ENCODE peak calls at places on chromosome 14, in seven cellular contexts. H is mucosa of descending colon; E is HFF-Myc; C is uterus; T is CD8-positive, alpha-beta T cell; U is gastrocnemius medialis; D is lung. F is an unnamed sample.

GRCh38 chr14:38074091-38074490 is 133.6 kb upstream of the SSTR1 start:
- DNase-seq in H (no peak), E (no peak), C (no peak), T (no peak), U (no peak), D (no peak), F (no peak)

GRCh38 chr14:96616168-96616681 is 114.0 kb downstream of the PAPOLA start:
- DNase-seq in H (no peak), E (no peak), C (no peak), T (no peak), U (no peak), D (no peak), F (no peak)

GRCh38 chr14:61466249-61466904 is 145.0 kb downstream of the PRKCH start:
- DNase-seq in H (no peak), E (no peak), C (peak), T (peak), U (peak), D (peak), F (no peak)

GRCh38 chr14:52553002-52553670 is 500 bp downstream of the GPR137C start:
- DNase-seq in H (peak), E (no peak), C (peak), T (peak), U (peak), D (no peak), F (peak)

GRCh38 chr14:96176811-96177211 is 27.8 kb upstream of the BDKRB2 start:
- DNase-seq in H (no peak), E (peak), C (peak), T (no peak), U (peak), D (no peak), F (no peak)

GRCh38 chr14:35991356-35991755 is 165.2 kb downstream of the BRMS1L start:
- DNase-seq in H (no peak), E (no peak), C (no peak), T (no peak), U (no peak), D (no peak), F (no peak)

GRCh38 chr14:39006721-39007410 is 96.2 kb downstream of the SEC23A start:
- DNase-seq in H (no peak), E (no peak), C (no peak), T (no peak), U (no peak), D (no peak), F (no peak)

GRCh38 chr14:56797003-56797568 is 13.2 kb downstream of the OTX2 start:
- DNase-seq in H (no peak), E (no peak), C (no peak), T (no peak), U (no peak), D (no peak), F (no peak)

GRCh38 chr14:101017806-101018560 is 114.5 kb upstream of the RTL1 start:
- DNase-seq in H (no peak), E (no peak), C (no peak), T (peak), U (no peak), D (peak), F (no peak)

GRCh38 chr14:91835920-91836843 is 31.2 kb downstream of the TC2N start:
- DNase-seq in H (peak), E (no peak), C (peak), T (peak), U (peak), D (peak), F (peak)

GRCh38 chr14:42391146-42391821 is 784.6 kb downstream of the LRFN5 start:
- DNase-seq in H (no peak), E (no peak), C (no peak), T (no peak), U (no peak), D (no peak), F (no peak)

GRCh38 chr14:79278286-79278797 is 933.0 kb downstream of the DIO2 start:
- DNase-seq in H (peak), E (no peak), C (no peak), T (no peak), U (no peak), D (no peak), F (peak)

GRCh38 chr14:35858521-35859209 is 32.5 kb downstream of the BRMS1L start:
- DNase-seq in H (no peak), E (no peak), C (no peak), T (no peak), U (no peak), D (no peak), F (no peak)

GRCh38 chr14:35213143-35213788 is 78.9 kb upstream of the PSMA6 start:
- DNase-seq in H (no peak), E (no peak), C (no peak), T (no peak), U (no peak), D (no peak), F (no peak)

GRCh38 chr14:77133718-77134338 is 7.8 kb downstream of the ZDHHC22 start:
- DNase-seq in H (peak), E (peak), C (no peak), T (peak), U (no peak), D (peak), F (peak)

GRCh38 chr14:22541721-22542120 is 47.3 kb downstream of the DAD1 start:
- DNase-seq in H (no peak), E (no peak), C (no peak), T (no peak), U (no peak), D (no peak), F (no peak)

GRCh38 chr14:64209428-64210165 is 84.6 kb downstream of the ESR2 start:
- DNase-seq in H (peak), E (no peak), C (peak), T (no peak), U (peak), D (peak), F (peak)

GRCh38 chr14:23572841-23573240 is 5.2 kb upstream of the AP1G2 start:
- DNase-seq in H (no peak), E (no peak), C (no peak), T (peak), U (peak), D (no peak), F (no peak)

GRCh38 chr14:98114122-98114895 is 1157.7 kb downstream of the BCL11B start:
- DNase-seq in H (no peak), E (no peak), C (no peak), T (no peak), U (no peak), D (no peak), F (no peak)

GRCh38 chr14:100142073-100143040 is 17.1 kb downstream of the DEGS2 start:
- DNase-seq in H (peak), E (no peak), C (no peak), T (no peak), U (no peak), D (peak), F (no peak)

GRCh38 chr14:61322799-61323290 is 1.5 kb downstream of the PRKCH start:
- DNase-seq in H (no peak), E (no peak), C (no peak), T (peak), U (no peak), D (peak), F (no peak)

GRCh38 chr14:29320261-29320660 is 553.7 kb downstream of the FOXG1 start:
- DNase-seq in H (no peak), E (no peak), C (no peak), T (no peak), U (no peak), D (no peak), F (no peak)

GRCh38 chr14:68865542-68865941 is 72.7 kb upstream of the ZFP36L1 start:
- DNase-seq in H (no peak), E (no peak), C (no peak), T (no peak), U (no peak), D (no peak), F (no peak)

GRCh38 chr14:54722791-54723432 is 156.0 kb downstream of the SAMD4A start:
- DNase-seq in H (peak), E (no peak), C (no peak), T (no peak), U (no peak), D (no peak), F (no peak)

GRCh38 chr14:69772082-69773017 is 5.4 kb downstream of the SRSF5 start:
- DNase-seq in H (no peak), E (no peak), C (no peak), T (no peak), U (no peak), D (no peak), F (peak)

GRCh38 chr14:50362791-50363733 is 33.6 kb downstream of the CDKL1 start:
- DNase-seq in H (no peak), E (no peak), C (no peak), T (peak), U (no peak), D (no peak), F (no peak)

GRCh38 chr14:24838945-24839616 is 205.1 kb upstream of the GZMB start:
- DNase-seq in H (peak), E (no peak), C (no peak), T (no peak), U (no peak), D (no peak), F (peak)

GRCh38 chr14:90368946-90369721 is 27.7 kb upstream of the CALM1 start:
- DNase-seq in H (peak), E (peak), C (no peak), T (no peak), U (no peak), D (no peak), F (no peak)

GRCh38 chr14:71166434-71166833 is 259.2 kb downstream of the PCNX1 start:
- DNase-seq in H (peak), E (peak), C (no peak), T (no peak), U (no peak), D (no peak), F (no peak)

GRCh38 chr14:89386214-89386886 is 30.7 kb downstream of the FOXN3 start:
- DNase-seq in H (no peak), E (peak), C (no peak), T (no peak), U (peak), D (no peak), F (no peak)

GRCh38 chr14:53545217-53545616 is 392.1 kb upstream of the DDHD1 start:
- DNase-seq in H (no peak), E (no peak), C (no peak), T (no peak), U (no peak), D (no peak), F (no peak)

GRCh38 chr14:54632452-54632851 is 65.5 kb downstream of the SAMD4A start:
- DNase-seq in H (no peak), E (no peak), C (no peak), T (no peak), U (no peak), D (no peak), F (no peak)

GRCh38 chr14:62947291-62947690 is 98.0 kb downstream of the KCNH5 start:
- DNase-seq in H (no peak), E (no peak), C (no peak), T (no peak), U (no peak), D (no peak), F (no peak)

GRCh38 chr14:36665887-36666415 is 4.3 kb downstream of the PAX9 start:
- DNase-seq in H (no peak), E (no peak), C (no peak), T (no peak), U (no peak), D (no peak), F (no peak)

GRCh38 chr14:71238835-71239234 is 331.6 kb downstream of the PCNX1 start:
- DNase-seq in H (no peak), E (no peak), C (no peak), T (no peak), U (no peak), D (no peak), F (no peak)

GRCh38 chr14:22380511-22381455 is 208.2 kb downstream of the DAD1 start:
- DNase-seq in H (no peak), E (no peak), C (no peak), T (no peak), U (no peak), D (no peak), F (no peak)

DNA sequence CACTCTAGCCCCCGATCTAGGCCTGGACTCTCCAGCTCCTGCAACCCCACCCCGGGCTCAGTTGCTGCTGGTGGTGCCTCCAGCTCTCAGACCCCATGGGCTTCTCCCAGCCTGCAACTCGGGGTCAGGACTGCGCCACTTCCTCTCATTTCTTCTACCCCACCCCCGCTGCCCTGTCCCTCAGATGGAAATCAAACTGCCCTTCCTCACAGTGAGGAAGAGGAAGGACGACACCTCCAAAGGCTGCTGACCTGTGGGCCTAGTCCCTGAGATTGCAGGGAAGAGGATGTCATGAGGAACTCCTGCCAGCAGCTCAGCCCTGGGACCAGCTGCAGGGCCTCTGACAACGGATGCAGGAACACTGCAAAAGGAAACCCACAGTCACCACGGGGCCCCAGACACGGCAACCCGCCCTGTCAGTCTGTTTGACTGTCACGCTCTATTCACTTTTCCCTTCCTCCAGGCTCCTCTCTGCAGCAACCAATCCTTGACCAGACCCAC is 29.3 kb upstream of the PNMA1 start:
- DNase-seq in H (peak), E (no peak), C (no peak), T (peak), U (peak), D (peak), F (no peak)
- H3K4me3 ChIP-seq in H (no peak), E (no peak), C (no peak), T (peak), U (no peak), D (no peak), F (no peak)

GRCh38 chr14:21309238-21309636 is 29.4 kb downstream of the RPGRIP1 start:
- DNase-seq in H (no peak), E (no peak), C (no peak), T (no peak), U (no peak), D (no peak), F (no peak)

GRCh38 chr14:21309956-21310355 is 30.1 kb downstream of the RPGRIP1 start:
- DNase-seq in H (no peak), E (no peak), C (no peak), T (no peak), U (no peak), D (no peak), F (no peak)

GRCh38 chr14:21308479-21309237 is 28.8 kb downstream of the RPGRIP1 start:
- DNase-seq in H (peak), E (peak), C (peak), T (peak), U (peak), D (peak), F (peak)

GRCh38 chr14:21307641-21308040 is 27.8 kb downstream of the RPGRIP1 start:
- DNase-seq in H (no peak), E (no peak), C (no peak), T (no peak), U (no peak), D (no peak), F (no peak)

DNA sequence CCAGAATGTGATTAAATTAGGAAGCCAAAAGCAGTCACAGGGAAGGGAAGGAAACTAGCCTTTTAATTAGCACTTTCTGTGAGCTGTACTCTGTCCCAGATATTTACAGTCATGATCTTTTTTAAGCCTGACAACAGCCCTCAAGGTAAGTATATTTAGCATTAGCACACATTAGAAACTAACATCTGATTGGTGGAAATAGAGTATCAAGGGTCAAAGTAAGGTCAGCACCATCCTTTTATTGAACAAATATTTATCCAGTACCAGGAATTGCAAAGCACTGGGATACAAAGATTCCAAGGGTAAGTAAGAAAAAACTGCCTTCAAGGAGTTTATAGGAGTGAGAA is 28.2 kb downstream of the RPGRIP1 start:
- DNase-seq in H (no peak), E (no peak), C (no peak), T (no peak), U (no peak), D (no peak), F (no peak)
- H3K4me3 ChIP-seq in H (no peak), E (no peak), C (no peak), T (peak), U (peak), D (no peak), F (peak)

GRCh38 chr14:48563465-48563864 is 888.1 kb upstream of the MDGA2 start:
- DNase-seq in H (no peak), E (no peak), C (no peak), T (no peak), U (no peak), D (no peak), F (no peak)
- H3K4me3 ChIP-seq in H (no peak), E (no peak), C (no peak), T (no peak), U (no peak), D (no peak), F (no peak)

DNA sequence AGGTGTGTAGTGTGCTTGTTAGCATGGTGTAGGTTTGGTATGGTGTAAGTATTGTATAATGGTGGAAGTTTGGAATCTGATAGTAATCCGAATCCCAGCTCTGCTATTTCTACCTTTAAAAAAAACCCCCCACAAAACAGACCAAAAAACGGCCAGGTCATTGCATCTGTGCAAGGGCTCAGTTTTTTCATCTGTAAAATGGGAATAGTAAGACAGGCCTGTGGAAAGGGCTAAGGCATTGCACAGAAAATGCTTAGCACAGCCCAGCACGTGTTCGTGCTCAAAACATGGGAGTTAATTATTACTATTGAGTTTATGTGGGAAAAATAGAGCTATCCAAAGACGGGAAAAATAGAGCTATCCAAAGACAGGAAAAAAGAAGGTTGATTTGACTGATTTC is 126.6 kb upstream of the MAX start:
- DNase-seq in H (no peak), E (no peak), C (no peak), T (no peak), U (no peak), D (no peak), F (no peak)
- H3K4me3 ChIP-seq in H (no peak), E (no peak), C (no peak), T (no peak), U (no peak), D (no peak), F (no peak)

GRCh38 chr14:105168093-105168420 is 519 bp downstream of the JAG2 start:
- DNase-seq in H (no peak), E (no peak), C (no peak), T (no peak), U (no peak), D (no peak), F (no peak)
- H3K4me3 ChIP-seq in H (no peak), E (no peak), C (peak), T (no peak), U (peak), D (peak), F (peak)

GRCh38 chr14:75426332-75427125 is 1.3 kb upstream of the JDP2 start:
- DNase-seq in H (no peak), E (no peak), C (no peak), T (no peak), U (no peak), D (no peak), F (no peak)
- H3K4me3 ChIP-seq in H (no peak), E (no peak), C (no peak), T (no peak), U (peak), D (no peak), F (peak)

DNA sequence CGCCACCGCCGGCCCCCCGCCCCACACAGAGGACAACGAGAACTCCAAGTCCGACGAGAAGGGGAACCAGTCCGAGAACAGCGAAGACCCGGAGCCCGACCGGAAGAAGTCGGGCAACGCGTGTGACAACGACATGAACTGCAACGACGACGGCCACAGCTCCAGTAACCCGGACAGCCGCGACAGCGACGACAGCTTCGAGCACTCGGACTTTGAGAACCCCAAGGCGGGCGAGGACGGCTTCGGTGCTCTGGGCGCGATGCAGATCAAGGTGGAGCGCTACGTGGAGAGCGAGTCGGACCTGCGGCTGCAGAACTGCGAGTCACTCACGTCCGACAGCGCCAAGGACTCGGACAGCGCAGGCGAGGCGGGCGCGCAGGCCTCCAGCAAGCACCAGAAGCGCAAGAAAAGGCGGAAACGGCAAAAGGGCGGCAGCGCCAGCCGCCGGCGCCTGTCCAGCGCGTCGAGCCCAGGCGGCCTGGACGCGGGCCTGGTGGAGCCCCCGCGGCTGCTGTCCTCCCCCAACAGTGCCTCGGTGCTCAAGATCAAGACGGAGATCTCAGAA is 151.1 kb downstream of the EGLN3 start:
- DNase-seq in H (peak), E (no peak), C (no peak), T (no peak), U (no peak), D (no peak), F (peak)
- H3K4me3 ChIP-seq in H (no peak), E (no peak), C (no peak), T (no peak), U (no peak), D (no peak), F (no peak)

GRCh38 chr14:75646762-75647161 is 13.9 kb downstream of the ERG28 start:
- DNase-seq in H (no peak), E (no peak), C (no peak), T (peak), U (peak), D (no peak), F (peak)
- H3K4me3 ChIP-seq in H (no peak), E (no peak), C (no peak), T (no peak), U (no peak), D (no peak), F (no peak)

GRCh38 chr14:103260629-103261124 is 73.4 kb upstream of the EIF5 start:
- DNase-seq in H (peak), E (no peak), C (peak), T (no peak), U (peak), D (peak), F (peak)
- H3K4me3 ChIP-seq in H (no peak), E (peak), C (peak), T (peak), U (peak), D (peak), F (peak)

DNA sequence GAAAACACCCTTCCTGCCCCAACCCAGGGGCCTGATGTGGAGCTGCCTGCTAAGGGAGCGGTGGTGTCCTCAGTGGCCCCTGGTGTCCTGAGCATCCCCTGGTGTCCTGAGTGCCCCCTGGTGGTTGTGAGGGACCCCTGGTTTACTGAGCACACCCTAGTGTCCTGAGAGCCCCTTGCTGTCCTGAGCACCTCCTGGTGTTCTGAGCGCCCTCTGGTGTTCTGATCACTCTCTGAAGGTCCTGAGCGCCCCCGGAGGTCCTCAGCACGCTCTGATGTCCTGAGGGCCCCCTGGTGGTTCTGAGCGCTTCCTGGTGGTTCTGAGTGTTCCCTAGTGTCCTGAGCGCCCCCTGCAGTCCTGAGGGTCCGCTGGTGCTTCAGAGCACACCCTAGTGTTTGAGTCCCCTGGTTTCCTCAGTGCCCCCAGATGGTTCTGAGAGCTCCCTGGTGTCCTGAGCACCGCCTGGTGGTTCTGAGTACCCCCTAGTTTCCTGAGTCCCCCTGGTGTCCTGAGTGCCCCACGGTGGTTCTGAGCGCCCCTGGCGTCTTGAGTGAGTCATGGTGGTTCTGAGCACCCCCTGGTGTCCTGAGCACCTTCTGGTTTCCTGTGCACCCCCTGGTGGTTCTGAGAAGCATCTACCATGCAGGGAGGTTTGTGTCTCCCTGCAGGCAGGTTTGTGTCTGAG is 1004.2 kb downstream of the TMEM121 start:
- DNase-seq in H (peak), E (no peak), C (no peak), T (peak), U (no peak), D (no peak), F (no peak)
- H3K4me3 ChIP-seq in H (no peak), E (no peak), C (no peak), T (no peak), U (no peak), D (no peak), F (no peak)